ENCODE peak calls at places on chromosomes 16 and 17, in nine cellular contexts. One of them, this sample, is unnamed.

GRCh38 chr17:76077582-76078110 is 1.3 kb upstream of the ZACN start:
- DNase-seq in activated T-cell treated with anti-CD3 and anti-CD28 coated beads for 1 hour: no peak
- DNase-seq in fibroblast of the aortic adventitia: no peak
- DNase-seq in neural crest cell: peak; percentile 11
- DNase-seq in type B pancreatic cell: no peak
- DNase-seq in neural progenitor cell: no peak
- DNase-seq in head of caudate nucleus: no peak
- DNase-seq in NCI-H2029 treated with DMSO at 0.1 percent for 48 hours: no peak
- DNase-seq in activated CD4-positive, CD25-positive, alpha-beta regulatory T cell: no peak
- DNase-seq in this sample: no peak

GRCh38 chr17:83200231-83200699 is 120.9 kb downstream of the METRNL start:
- DNase-seq in activated T-cell treated with anti-CD3 and anti-CD28 coated beads for 1 hour: no peak
- DNase-seq in NCI-H2029 treated with DMSO at 0.1 percent for 48 hours: no peak
- DNase-seq in activated CD4-positive, CD25-positive, alpha-beta regulatory T cell: no peak
- DNase-seq in neural crest cell: no peak
- DNase-seq in head of caudate nucleus: no peak
- DNase-seq in fibroblast of the aortic adventitia: peak; percentile 46
- DNase-seq in neural progenitor cell: no peak
- DNase-seq in type B pancreatic cell: no peak
- DNase-seq in this sample: peak; percentile 77

GRCh38 chr17:1473841-1474240 is 17.8 kb upstream of the CRK start:
- DNase-seq in NCI-H2029 treated with DMSO at 0.1 percent for 48 hours: no peak
- DNase-seq in type B pancreatic cell: no peak
- DNase-seq in neural progenitor cell: no peak
- DNase-seq in activated T-cell treated with anti-CD3 and anti-CD28 coated beads for 1 hour: no peak
- DNase-seq in fibroblast of the aortic adventitia: no peak
- DNase-seq in neural crest cell: no peak
- DNase-seq in head of caudate nucleus: peak; percentile 63
- DNase-seq in activated CD4-positive, CD25-positive, alpha-beta regulatory T cell: no peak
- DNase-seq in this sample: no peak

GRCh38 chr17:1752425-1752941 is 9.4 kb upstream of the SERPINF1 start:
- DNase-seq in fibroblast of the aortic adventitia: no peak
- DNase-seq in type B pancreatic cell: no peak
- DNase-seq in activated T-cell treated with anti-CD3 and anti-CD28 coated beads for 1 hour: no peak
- DNase-seq in NCI-H2029 treated with DMSO at 0.1 percent for 48 hours: no peak
- DNase-seq in activated CD4-positive, CD25-positive, alpha-beta regulatory T cell: no peak
- DNase-seq in head of caudate nucleus: no peak
- DNase-seq in neural crest cell: no peak
- DNase-seq in neural progenitor cell: no peak
- DNase-seq in this sample: no peak

GRCh38 chr16:84618428-84619102 is 687 bp upstream of the COTL1 start:
- DNase-seq in activated T-cell treated with anti-CD3 and anti-CD28 coated beads for 1 hour: no peak
- DNase-seq in type B pancreatic cell: no peak
- DNase-seq in activated CD4-positive, CD25-positive, alpha-beta regulatory T cell: no peak
- DNase-seq in fibroblast of the aortic adventitia: peak; percentile 97
- DNase-seq in head of caudate nucleus: no peak
- DNase-seq in neural progenitor cell: peak; percentile 78
- DNase-seq in neural crest cell: peak; percentile 37
- DNase-seq in NCI-H2029 treated with DMSO at 0.1 percent for 48 hours: no peak
- DNase-seq in this sample: peak; percentile 43

GRCh38 chr16:12094537-12095265 is 118.2 kb downstream of the SNX29 start:
- DNase-seq in head of caudate nucleus: no peak
- DNase-seq in type B pancreatic cell: no peak
- DNase-seq in fibroblast of the aortic adventitia: no peak
- DNase-seq in activated T-cell treated with anti-CD3 and anti-CD28 coated beads for 1 hour: no peak
- DNase-seq in neural crest cell: no peak
- DNase-seq in activated CD4-positive, CD25-positive, alpha-beta regulatory T cell: no peak
- DNase-seq in NCI-H2029 treated with DMSO at 0.1 percent for 48 hours: no peak
- DNase-seq in neural progenitor cell: no peak
- DNase-seq in this sample: peak; percentile 9

GRCh38 chr16:70589998-70590471 is 56.3 kb upstream of the IL34 start:
- DNase-seq in fibroblast of the aortic adventitia: peak; percentile 88
- DNase-seq in neural crest cell: no peak
- DNase-seq in activated CD4-positive, CD25-positive, alpha-beta regulatory T cell: no peak
- DNase-seq in head of caudate nucleus: no peak
- DNase-seq in NCI-H2029 treated with DMSO at 0.1 percent for 48 hours: no peak
- DNase-seq in activated T-cell treated with anti-CD3 and anti-CD28 coated beads for 1 hour: no peak
- DNase-seq in neural progenitor cell: no peak
- DNase-seq in type B pancreatic cell: no peak
- DNase-seq in this sample: no peak

GRCh38 chr16:60945225-60945624 is 1091.0 kb downstream of the CDH8 start:
- DNase-seq in neural progenitor cell: peak; percentile 79
- DNase-seq in fibroblast of the aortic adventitia: no peak
- DNase-seq in type B pancreatic cell: no peak
- DNase-seq in neural crest cell: peak; percentile 45
- DNase-seq in NCI-H2029 treated with DMSO at 0.1 percent for 48 hours: no peak
- DNase-seq in activated CD4-positive, CD25-positive, alpha-beta regulatory T cell: no peak
- DNase-seq in activated T-cell treated with anti-CD3 and anti-CD28 coated beads for 1 hour: no peak
- DNase-seq in head of caudate nucleus: no peak
- DNase-seq in this sample: no peak

GRCh38 chr16:54766355-54766754 is 164.3 kb upstream of the IRX5 start:
- DNase-seq in type B pancreatic cell: no peak
- DNase-seq in neural progenitor cell: no peak
- DNase-seq in neural crest cell: no peak
- DNase-seq in activated T-cell treated with anti-CD3 and anti-CD28 coated beads for 1 hour: no peak
- DNase-seq in NCI-H2029 treated with DMSO at 0.1 percent for 48 hours: no peak
- DNase-seq in activated CD4-positive, CD25-positive, alpha-beta regulatory T cell: no peak
- DNase-seq in fibroblast of the aortic adventitia: no peak
- DNase-seq in head of caudate nucleus: no peak
- DNase-seq in this sample: no peak

GRCh38 chr16:57929250-57929649 is 41.7 kb downstream of the CNGB1 start:
- DNase-seq in activated CD4-positive, CD25-positive, alpha-beta regulatory T cell: no peak
- DNase-seq in fibroblast of the aortic adventitia: no peak
- DNase-seq in head of caudate nucleus: no peak
- DNase-seq in neural crest cell: no peak
- DNase-seq in NCI-H2029 treated with DMSO at 0.1 percent for 48 hours: no peak
- DNase-seq in neural progenitor cell: no peak
- DNase-seq in activated T-cell treated with anti-CD3 and anti-CD28 coated beads for 1 hour: no peak
- DNase-seq in type B pancreatic cell: no peak
- DNase-seq in this sample: no peak

This sample was measured in right lobe of liver.